ENCODE peak calls at places on chromosomes 4 and X, in eight cellular contexts. P is activated T-helper 1 cell treated with anti-CD3 and anti-CD28 coated beads, Interleukin-2, amount 50 U/mL, for 16 hours; V is T1000; K is head of caudate nucleus; Z is stimulated activated CD8-positive, alpha-beta memory T cell treated with anti-CD3 and anti-CD28 coated beads, Interleukin-7, amount 100 ng/mL, for 1 hour; E is activated CD4-positive, alpha-beta T cell treated with anti-CD3 and anti-CD28 coated beads, Interleukin-2, amount 50 U/mL, for 1 hour; M is EL; G is SW480. X is an unnamed sample.

GRCh38 chrX:12825801-12826200 is 34.6 kb downstream of the PRPS2 start:
- DNase-seq in M (peak; percentile 82), K (no peak), E (no peak), G (peak; percentile 4), V (peak; percentile 5), Z (no peak), P (no peak), X (peak; percentile 34)

GRCh38 chrX:78708171-78708570 is 39.3 kb upstream of the LPAR4 start:
- DNase-seq in Z (no peak), V (no peak), K (no peak), M (peak; percentile 39), G (peak; percentile 6), E (no peak), P (no peak), X (no peak)

GRCh38 chrX:2967998-2968909 is 38.1 kb upstream of the ARSH start:
- DNase-seq in K (peak; percentile 56), P (no peak), M (peak; percentile 55), G (no peak), V (peak; percentile 0), E (no peak), Z (no peak), X (peak; percentile 36)

GRCh38 chr4:130147618-130148017 is 1051.7 kb downstream of the C4orf33 start:
- DNase-seq in Z (no peak), P (no peak), E (no peak), K (no peak), M (no peak), G (no peak), V (no peak), X (no peak)

GRCh38 chr4:163493643-163494359 is 689 bp upstream of the TMA16 start:
- DNase-seq in V (no peak), E (no peak), M (no peak), G (no peak), K (no peak), Z (no peak), P (no peak), X (no peak)

GRCh38 chrX:130770615-130771014 is 132.4 kb downstream of the ENOX2 start:
- DNase-seq in M (peak; percentile 86), K (no peak), G (no peak), Z (no peak), V (no peak), P (no peak), E (no peak), X (no peak)

GRCh38 chrX:53481093-53481492 is 46.9 kb upstream of the HSD17B10 start:
- DNase-seq in M (peak; percentile 8), G (peak; percentile 23), E (peak; percentile 1), Z (no peak), P (no peak), V (no peak), K (no peak), X (no peak)

GRCh38 chrX:121869876-121870477 is 822.6 kb downstream of the GLUD2 start:
- DNase-seq in M (no peak), G (no peak), Z (no peak), V (no peak), P (no peak), K (no peak), E (no peak), X (no peak)

GRCh38 chr4:80926446-80926845 is 104.1 kb upstream of the BMP3 start:
- DNase-seq in E (no peak), M (peak; percentile 1), K (no peak), V (no peak), P (no peak), Z (no peak), G (no peak), X (no peak)

GRCh38 chr4:127196656-127197352 is 436.0 kb upstream of the INTU start:
- DNase-seq in M (no peak), P (no peak), Z (no peak), V (no peak), E (no peak), K (peak; percentile 9), G (no peak), X (no peak)

GRCh38 chr4:48058620-48059530 is 42.3 kb downstream of the NIPAL1 start:
- DNase-seq in G (no peak), K (no peak), V (no peak), E (no peak), P (no peak), M (no peak), Z (no peak), X (no peak)

GRCh38 chr4:174717788-174718187 is 111.3 kb downstream of the GLRA3 start:
- DNase-seq in K (no peak), E (no peak), G (no peak), Z (no peak), P (no peak), M (no peak), V (no peak), X (no peak)

GRCh38 chrX:150062292-150063137 is 124.2 kb upstream of the EOLA2 start:
- DNase-seq in V (no peak), K (no peak), E (no peak), M (peak; percentile 87), G (no peak), Z (no peak), P (no peak), X (peak; percentile 78)

GRCh38 chr4:93832097-93832496 is 3.5 kb downstream of the ATOH1 start:
- DNase-seq in M (no peak), G (no peak), Z (no peak), K (no peak), V (no peak), E (no peak), P (no peak), X (no peak)

GRCh38 chrX:138411048-138411447 is 300.5 kb downstream of the FGF13 start:
- DNase-seq in M (no peak), G (no peak), P (no peak), V (no peak), K (no peak), Z (no peak), E (no peak), X (no peak)